ENCODE peak calls at places on chromosome 13, in nine cellular contexts. X is transverse colon, W is IMR-90, T is HepG2, Y is HCT116, A is lower leg skin, O is A549, B is K562, R is stomach. L is an unnamed sample.
A peak's percentile ranks its signal among the peaks of the same experiment; 100 is the strongest.

GRCh38 chr13:25860862-25861261 is 191.0 kb downstream of the SHISA2 start:
- DNase-seq in Y (no peak), O (no peak), T (no peak), B (no peak), R (no peak), X (no peak), W (peak; percentile 33), A (no peak), L (no peak)

GRCh38 chr13:34884366-34884765 is 57.7 kb upstream of the NBEA start:
- DNase-seq in A (no peak), O (no peak), R (no peak), X (no peak), W (no peak), B (no peak), Y (no peak), T (no peak), L (no peak)

GRCh38 chr13:46296920-46297319 is 85.2 kb downstream of the LRRC63 start:
- DNase-seq in Y (peak; percentile 19), W (peak; percentile 67), X (no peak), R (no peak), B (no peak), O (peak; percentile 30), T (no peak), A (no peak), L (no peak)

GRCh38 chr13:41614671-41615519 is 157.5 kb downstream of the RGCC start:
- DNase-seq in R (no peak), T (no peak), W (peak; percentile 54), A (no peak), Y (no peak), B (no peak), X (no peak), O (no peak), L (no peak)

GRCh38 chr13:45595968-45596367 is 19.6 kb downstream of the ERICH6B start:
- DNase-seq in B (no peak), W (no peak), O (no peak), A (no peak), T (no peak), R (no peak), X (no peak), Y (no peak), L (no peak)

GRCh38 chr13:59259416-59260000 is 904.2 kb downstream of the DIAPH3 start:
- DNase-seq in O (no peak), Y (no peak), B (no peak), R (no peak), X (no peak), A (no peak), W (no peak), T (no peak), L (no peak)

GRCh38 chr13:54433511-54434206 is 1405.0 kb downstream of the OLFM4 start:
- DNase-seq in B (no peak), W (no peak), A (no peak), T (peak; percentile 10), Y (no peak), R (peak; percentile 58), X (no peak), O (no peak), L (no peak)

GRCh38 chr13:32423592-32423991 is 4.3 kb downstream of the N4BP2L1 start:
- DNase-seq in A (no peak), T (no peak), W (no peak), B (peak; percentile 23), R (no peak), X (no peak), Y (no peak), O (no peak), L (no peak)

GRCh38 chr13:98144501-98145350 is 1.8 kb downstream of the FARP1 start:
- DNase-seq in B (no peak), A (no peak), R (no peak), T (peak; percentile 86), W (peak; percentile 77), O (peak; percentile 19), X (no peak), Y (peak; percentile 8), L (no peak)

GRCh38 chr13:53784331-53784730 is 755.7 kb downstream of the OLFM4 start:
- DNase-seq in T (no peak), A (no peak), X (no peak), R (no peak), O (no peak), W (no peak), Y (no peak), B (no peak), L (no peak)

GRCh38 chr13:22040810-22041364 is 370.0 kb downstream of the FGF9 start:
- DNase-seq in T (no peak), W (no peak), A (no peak), O (peak; percentile 78), B (peak; percentile 28), Y (no peak), X (no peak), R (no peak), L (no peak)

GRCh38 chr13:75417647-75418046 is 64.3 kb downstream of the TBC1D4 start:
- DNase-seq in A (no peak), T (no peak), R (no peak), W (no peak), B (no peak), O (no peak), X (no peak), Y (no peak), L (no peak)

GRCh38 chr13:91368676-91369425 is 21.4 kb downstream of the MIR17HG start:
- DNase-seq in O (no peak), W (peak; percentile 19), T (no peak), R (no peak), B (no peak), X (no peak), Y (no peak), A (no peak), L (no peak)

GRCh38 chr13:48976677-48977625 is 1.2 kb downstream of the FNDC3A start:
- DNase-seq in Y (no peak), X (peak; percentile 85), O (peak; percentile 3), W (no peak), T (peak; percentile 73), A (peak; percentile 44), B (peak; percentile 19), R (no peak), L (no peak)

GRCh38 chr13:98300956-98301641 is 124.0 kb upstream of the RNF113B start:
- DNase-seq in X (no peak), O (no peak), A (no peak), B (no peak), T (peak; percentile 96), R (peak; percentile 69), W (peak; percentile 82), Y (no peak), L (no peak)

GRCh38 chr13:44404261-44405139 is 30.9 kb downstream of the SERP2 start:
- DNase-seq in X (peak; percentile 38), T (peak; percentile 93), O (no peak), W (no peak), B (no peak), R (peak; percentile 50), Y (no peak), A (no peak), L (no peak)
- TF ChIP-seq POLR2A in X (no peak), T (peak; percentile 76), O (no peak), W (no peak), B (no peak), R (no peak), Y (no peak), A (no peak), L (no peak)

DNA sequence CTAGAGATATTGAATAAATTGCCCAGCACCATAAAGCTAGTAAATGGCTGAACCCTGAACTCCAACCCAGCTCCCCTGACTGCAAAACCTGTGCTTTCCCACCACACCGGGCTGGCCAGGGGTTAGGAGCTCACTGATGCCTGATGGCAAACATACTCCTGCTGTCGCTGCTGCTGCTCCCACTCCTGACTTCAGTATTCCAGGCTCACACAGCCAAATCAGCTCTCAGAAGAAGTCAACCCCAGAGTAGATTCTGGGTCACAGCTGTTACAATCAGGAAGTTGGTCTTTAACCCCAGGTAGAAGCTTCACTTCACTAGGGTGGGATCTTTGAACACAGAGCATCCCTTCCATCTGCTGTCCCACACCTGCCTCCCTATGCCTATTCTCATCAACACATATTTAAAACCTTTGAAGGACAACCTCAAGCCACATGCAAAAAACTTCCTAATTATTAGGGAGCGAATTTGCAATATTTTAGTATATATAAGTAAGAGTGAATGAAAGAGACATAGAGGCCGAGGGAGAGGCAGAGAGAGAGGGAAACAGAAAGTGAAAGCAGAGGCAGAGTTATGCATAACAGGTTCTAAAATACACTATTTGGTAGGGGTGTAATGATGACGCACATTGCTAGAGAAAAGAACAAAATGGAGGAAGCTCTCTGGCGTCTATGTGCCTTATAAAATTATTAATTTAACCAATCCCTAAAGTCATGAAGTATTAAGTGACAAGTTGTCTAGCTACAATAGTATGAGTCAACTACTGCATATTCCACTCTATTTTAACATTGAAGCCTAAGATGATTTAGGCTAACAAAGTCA is 99.4 kb upstream of the SERP2 start:
- DNase-seq in B (no peak), Y (no peak), X (no peak), R (no peak), A (no peak), T (no peak), O (no peak), W (peak; percentile 77), L (no peak)
- TF ChIP-seq POLR2A in B (no peak), Y (no peak), X (no peak), R (no peak), A (no peak), T (no peak), O (no peak), W (no peak), L (no peak)

GRCh38 chr13:72853000-72853399 is 71.1 kb downstream of the PIBF1 start:
- DNase-seq in W (peak; percentile 10), O (no peak), B (no peak), T (no peak), X (no peak), Y (no peak), R (no peak), A (no peak), L (no peak)

GRCh38 chr13:72852207-72852606 is 70.3 kb downstream of the PIBF1 start:
- DNase-seq in Y (no peak), W (no peak), B (no peak), T (no peak), O (no peak), A (no peak), R (no peak), X (no peak), L (no peak)

GRCh38 chr13:72849571-72849970 is 67.6 kb downstream of the PIBF1 start:
- DNase-seq in Y (no peak), O (no peak), R (no peak), A (no peak), B (no peak), T (no peak), W (peak; percentile 46), X (no peak), L (no peak)

GRCh38 chr13:72850959-72851677 is 69.2 kb downstream of the PIBF1 start:
- DNase-seq in T (no peak), Y (no peak), B (no peak), W (no peak), X (no peak), R (no peak), A (no peak), O (no peak), L (no peak)

DNA sequence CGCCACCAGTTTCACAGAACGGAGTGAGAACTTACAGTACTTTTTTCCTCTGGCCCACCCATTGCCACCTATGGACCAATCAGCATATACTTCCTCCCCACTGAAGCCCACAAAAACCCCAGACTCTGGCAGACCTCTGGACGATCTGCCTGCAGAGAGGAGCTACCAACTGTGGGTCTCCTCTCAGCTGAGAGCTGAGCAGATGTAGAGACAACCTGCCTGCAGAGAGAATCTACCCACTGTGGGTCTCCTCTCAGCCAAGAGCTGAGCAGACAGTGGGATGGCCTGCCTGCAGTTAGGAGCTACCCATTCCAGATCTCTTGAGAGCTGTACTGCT is 69.7 kb downstream of the PIBF1 start:
- DNase-seq in X (no peak), W (no peak), T (no peak), A (no peak), B (no peak), O (no peak), R (no peak), Y (no peak), L (no peak)
- TF ChIP-seq POLR2A in X (no peak), W (no peak), T (no peak), A (no peak), B (no peak), O (no peak), R (no peak), Y (no peak), L (no peak)

GRCh38 chr13:50916701-50917184 is 7.2 kb downstream of the RNASEH2B start:
- DNase-seq in W (no peak), O (no peak), Y (no peak), B (no peak), R (no peak), A (peak; percentile 28), X (no peak), T (no peak), L (no peak)
- TF ChIP-seq POLR2A in W (no peak), O (no peak), Y (no peak), B (no peak), R (no peak), A (no peak), X (no peak), T (no peak), L (no peak)